ENCODE peak calls at places on chromosomes 12 and 14, in eight cellular contexts. O, T, J, G, C, H, S and M are unnamed samples.

GRCh38 chr12:115194857-115195256 is 510.9 kb upstream of the TBX3 start:
- DNase-seq in C (no peak), O (no peak), S (no peak), H (no peak), T (no peak), J (no peak), G (no peak), M (no peak)

GRCh38 chr14:24078146-24078545 is 6.8 kb downstream of the CPNE6 start:
- DNase-seq in O (no peak), S (no peak), J (no peak), T (no peak), H (no peak), C (no peak), G (peak; percentile 15), M (no peak)

GRCh38 chr12:17992002-17992656 is 97.9 kb downstream of the RERGL start:
- DNase-seq in C (peak; percentile 7), S (peak; percentile 60), T (peak; percentile 53), G (peak; percentile 49), H (no peak), J (peak; percentile 57), O (peak; percentile 39), M (no peak)

GRCh38 chr12:27817761-27818160 is 37.7 kb upstream of the MANSC4 start:
- DNase-seq in C (no peak), O (no peak), T (no peak), H (no peak), J (no peak), S (no peak), G (no peak), M (no peak)

GRCh38 chr12:114302117-114302516 is 103.8 kb downstream of the TBX5 start:
- DNase-seq in S (no peak), H (no peak), T (no peak), G (no peak), J (no peak), O (no peak), C (no peak), M (no peak)

GRCh38 chr12:110355080-110355479 is 48.4 kb downstream of the ANAPC7 start:
- DNase-seq in S (peak; percentile 74), G (peak; percentile 65), J (no peak), H (no peak), C (no peak), T (no peak), O (peak; percentile 63), M (no peak)

GRCh38 chr12:115199831-115200230 is 515.9 kb upstream of the TBX3 start:
- DNase-seq in H (no peak), O (peak; percentile 7), G (no peak), J (peak; percentile 88), S (no peak), T (peak; percentile 67), C (peak; percentile 80), M (no peak)

GRCh38 chr12:118371354-118372282 is 1.1 kb downstream of the TAOK3 start:
- DNase-seq in G (peak; percentile 53), H (no peak), S (peak; percentile 36), C (no peak), T (no peak), J (no peak), O (no peak), M (no peak)

GRCh38 chr12:54981796-54982195 is 2.8 kb downstream of the TESPA1 start:
- DNase-seq in O (no peak), G (no peak), T (no peak), J (no peak), H (no peak), C (no peak), S (no peak), M (no peak)

GRCh38 chr12:47088021-47088944 is 8.5 kb upstream of the AMIGO2 start:
- DNase-seq in G (no peak), J (peak; percentile 70), T (peak; percentile 79), H (no peak), C (peak; percentile 61), S (peak; percentile 94), O (peak; percentile 99), M (no peak)

GRCh38 chr12:96247567-96247962 is 53.4 kb downstream of the ELK3 start:
- DNase-seq in C (peak; percentile 78), S (peak; percentile 23), H (no peak), G (no peak), T (no peak), O (peak; percentile 51), J (no peak), M (no peak)

GRCh38 chr12:58204086-58204485 is 262.7 kb downstream of the ATP23 start:
- DNase-seq in S (no peak), C (peak; percentile 4), O (no peak), G (no peak), H (no peak), J (peak; percentile 7), T (peak; percentile 59), M (no peak)

GRCh38 chr12:15151141-15152091 is 69.8 kb downstream of the RERG start:
- DNase-seq in H (no peak), C (no peak), G (peak; percentile 38), O (peak; percentile 46), T (peak; percentile 44), J (peak; percentile 48), S (peak; percentile 32), M (no peak)

GRCh38 chr14:101622251-101623076 is 61.2 kb downstream of the DIO3 start:
- DNase-seq in O (no peak), S (no peak), G (no peak), C (no peak), H (no peak), T (no peak), J (no peak), M (no peak)

GRCh38 chr12:44031472-44032185 is 195.7 kb downstream of the TMEM117 start:
- DNase-seq in H (no peak), S (no peak), G (no peak), T (no peak), J (peak; percentile 14), O (peak; percentile 46), C (peak; percentile 28), M (no peak)

GRCh38 chr14:89455412-89455811 is 38.4 kb upstream of the FOXN3 start:
- DNase-seq in J (no peak), O (no peak), G (peak; percentile 13), T (no peak), H (no peak), C (no peak), S (no peak), M (no peak)

GRCh38 chr12:98645572-98646067 is 530 bp downstream of the APAF1 start:
- DNase-seq in G (peak; percentile 53), O (peak; percentile 22), T (peak; percentile 11), J (peak; percentile 16), C (no peak), H (no peak), S (peak; percentile 40), M (no peak)

GRCh38 chr12:71183018-71183417 is 25.2 kb upstream of the TSPAN8 start:
- DNase-seq in O (peak; percentile 87), G (no peak), S (no peak), H (no peak), C (no peak), J (peak; percentile 91), T (peak; percentile 73), M (no peak)

GRCh38 chr14:63855272-63855671 is 2.5 kb downstream of the SYNE2 start:
- DNase-seq in O (no peak), H (no peak), G (no peak), C (no peak), J (no peak), T (no peak), S (no peak), M (no peak)

GRCh38 chr14:68651652-68652432 is 141.0 kb downstream of the ZFP36L1 start:
- DNase-seq in H (peak; percentile 74), J (no peak), O (no peak), C (peak; percentile 93), G (no peak), S (no peak), T (no peak), M (no peak)

DNA sequence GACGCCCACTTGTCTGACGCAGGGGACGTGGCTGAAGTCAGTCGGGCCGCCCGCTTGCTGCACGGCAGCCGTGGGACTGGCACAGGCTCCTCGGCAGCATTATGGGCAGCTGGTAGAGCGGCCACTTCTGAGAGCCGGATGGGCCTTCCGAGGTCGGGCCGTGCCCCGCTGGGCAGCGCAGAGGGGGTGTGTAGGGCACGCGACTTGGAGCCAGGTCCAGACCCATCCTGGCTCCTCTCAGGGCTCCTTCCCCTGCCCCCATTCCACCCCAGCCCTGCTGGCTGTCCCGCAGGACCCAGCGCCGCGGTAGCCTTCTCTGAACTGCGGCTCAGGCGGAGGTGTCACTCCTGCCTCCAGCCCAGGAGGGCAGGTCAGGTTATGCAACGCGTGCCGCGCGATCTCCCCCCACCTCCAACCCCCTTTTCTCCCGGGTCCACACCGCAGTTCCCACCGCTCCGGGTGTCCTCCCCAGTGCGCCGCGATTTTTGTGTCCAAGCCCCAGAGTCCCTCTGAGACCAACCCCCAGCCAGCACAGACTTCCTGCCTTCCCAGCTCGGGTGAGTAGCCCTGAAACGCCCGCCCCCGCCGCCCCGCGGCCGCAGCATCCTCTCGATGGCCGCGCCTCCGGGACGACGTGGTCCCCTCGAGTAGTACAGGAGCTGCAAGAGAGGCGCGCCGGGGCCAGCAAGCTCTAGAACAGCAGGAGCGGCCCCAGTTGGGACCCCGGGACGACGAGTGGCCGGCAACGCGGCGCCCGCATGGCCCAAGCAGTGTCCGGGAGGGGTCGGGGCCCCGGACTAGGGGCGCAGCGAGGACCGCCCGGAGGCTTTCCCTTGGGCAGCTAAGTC is 41.1 kb upstream of the CAPRIN2 start:
- DNase-seq in G (peak; percentile 84), S (peak; percentile 69), C (peak; percentile 80), O (peak; percentile 68), T (peak; percentile 87), H (peak; percentile 42), J (peak; percentile 77), M (peak; percentile 51)
- TF ChIP-seq CTCF in G (peak; percentile 21), S (no peak), C (peak; percentile 6), O (peak; percentile 0), T (no peak), H (peak; percentile 33), J (peak; percentile 39), M (no peak)

GRCh38 chr12:125773033-125773432 is 707.8 kb downstream of the AACS start:
- DNase-seq in G (peak; percentile 48), T (no peak), H (no peak), C (no peak), S (peak; percentile 75), O (no peak), J (no peak), M (no peak)
- TF ChIP-seq CTCF in G (peak; percentile 51), T (no peak), H (no peak), C (no peak), S (no peak), O (no peak), J (no peak), M (no peak)

GRCh38 chr14:53663709-53664108 is 292.9 kb downstream of the BMP4 start:
- DNase-seq in T (peak; percentile 40), J (peak; percentile 7), O (no peak), G (peak; percentile 76), S (peak; percentile 50), C (peak; percentile 9), H (peak; percentile 16), M (no peak)
- TF ChIP-seq CTCF in T (peak; percentile 57), J (peak; percentile 37), O (peak; percentile 0), G (peak; percentile 62), S (peak; percentile 31), C (peak; percentile 38), H (no peak), M (no peak)

GRCh38 chr14:36069535-36069900 is 107.0 kb downstream of the PTCSC3 start:
- DNase-seq in S (peak; percentile 62), G (peak; percentile 71), J (peak; percentile 25), C (peak; percentile 17), H (no peak), O (peak; percentile 62), T (peak; percentile 43), M (no peak)
- TF ChIP-seq CTCF in S (peak; percentile 62), G (peak; percentile 86), J (peak; percentile 42), C (peak; percentile 43), H (no peak), O (peak; percentile 73), T (peak; percentile 61), M (peak; percentile 34)